ENCODE peak calls at places on chromosomes 5 and 9, in four cellular contexts. W is CD8-positive, alpha-beta T cell; E is transverse colon; Z is AG20443. K is an unnamed sample.

GRCh38 chr5:149279651-149280050 is 8.0 kb downstream of the AFAP1L1 start:
- DNase-seq in W (no peak), E (no peak), Z (no peak), K (no peak)

GRCh38 chr9:34590376-34591090 is 1.0 kb upstream of the CNTFR start:
- DNase-seq in W (no peak), E (peak; percentile 62), Z (no peak), K (no peak)

GRCh38 chr9:21969011-21969935 is 24.9 kb downstream of the CDKN2A start:
- DNase-seq in W (no peak), E (no peak), Z (no peak), K (no peak)

GRCh38 chr5:179608131-179608581 is 15.3 kb downstream of the HNRNPH1 start:
- DNase-seq in W (peak; percentile 46), E (no peak), Z (no peak), K (peak; percentile 67)

GRCh38 chr5:152942633-152943336 is 537.7 kb upstream of the NMUR2 start:
- DNase-seq in W (no peak), E (no peak), Z (no peak), K (no peak)

GRCh38 chr5:55694152-55694830 is 17.8 kb downstream of the SLC38A9 start:
- DNase-seq in W (no peak), E (no peak), Z (no peak), K (no peak)

GRCh38 chr5:178465861-178466288 is 124.3 kb downstream of the COL23A1 start:
- DNase-seq in W (no peak), E (no peak), Z (no peak), K (no peak)

GRCh38 chr9:99259231-99259918 is 37.3 kb downstream of the SEC61B start:
- DNase-seq in W (peak; percentile 34), E (peak; percentile 42), Z (peak; percentile 73), K (peak; percentile 18)

GRCh38 chr9:75628952-75629351 is 261.5 kb upstream of the PCSK5 start:
- DNase-seq in W (no peak), E (no peak), Z (no peak), K (no peak)

GRCh38 chr9:32644698-32645097 is 9.2 kb upstream of the TAF1L start:
- DNase-seq in W (no peak), E (no peak), Z (peak; percentile 60), K (no peak)

GRCh38 chr9:137482094-137482781 is 23.1 kb upstream of the NSMF start:
- DNase-seq in W (no peak), E (no peak), Z (no peak), K (no peak)

GRCh38 chr5:83662558-83662957 is 58.1 kb downstream of the HAPLN1 start:
- DNase-seq in W (no peak), E (no peak), Z (no peak), K (no peak)

GRCh38 chr5:65137631-65138030 is 344.1 kb downstream of the ADAMTS6 start:
- DNase-seq in W (no peak), E (peak; percentile 14), Z (no peak), K (no peak)

GRCh38 chr9:136794281-136795026 is 1.7 kb upstream of the CCDC183 start:
- DNase-seq in W (no peak), E (no peak), Z (no peak), K (no peak)

GRCh38 chr5:129460121-129460950 is at the start of gene ADAMTS19:
- DNase-seq in W (no peak), E (peak; percentile 11), Z (peak; percentile 69), K (no peak)

GRCh38 chr9:131554088-131554864 is 9.0 kb downstream of the PRRT1B start:
- DNase-seq in W (no peak), E (no peak), Z (peak; percentile 8), K (no peak)